ENCODE peak calls at places on chromosomes 6 and 20, in nine cellular contexts. W, C, F, N, B, T, P, V and R are unnamed samples.

GRCh38 chr6:80174931-80175572 is 68.6 kb downstream of the BCKDHB start:
- DNase-seq in C (no peak), P (peak), N (no peak), V (no peak), F (peak), B (no peak), T (no peak), W (no peak), R (no peak)

GRCh38 chr6:80331522-80331921 is 225.1 kb downstream of the BCKDHB start:
- DNase-seq in B (no peak), V (no peak), C (no peak), P (no peak), W (no peak), T (no peak), N (no peak), F (no peak), R (no peak)

GRCh38 chr20:61442075-61442670 is 190.1 kb downstream of the CDH4 start:
- DNase-seq in N (no peak), F (no peak), P (no peak), B (no peak), V (no peak), T (no peak), W (no peak), C (no peak), R (no peak)

GRCh38 chr6:144922120-144922722 is 637.1 kb downstream of the UTRN start:
- DNase-seq in P (no peak), F (peak), N (peak), V (no peak), W (no peak), C (no peak), T (no peak), B (no peak), R (no peak)

GRCh38 chr6:74273541-74273940 is 577.5 kb downstream of the CD109 start:
- DNase-seq in C (no peak), P (no peak), T (no peak), W (no peak), V (no peak), B (no peak), N (no peak), F (no peak), R (no peak)

GRCh38 chr6:3390698-3391097 is 66.2 kb downstream of the SLC22A23 start:
- DNase-seq in N (no peak), B (no peak), W (no peak), F (peak), P (no peak), V (no peak), C (no peak), T (no peak), R (no peak)

GRCh38 chr6:14072084-14072483 is 45.5 kb upstream of the CD83 start:
- DNase-seq in T (no peak), W (no peak), P (no peak), N (no peak), B (peak), C (no peak), F (no peak), V (no peak), R (no peak)

GRCh38 chr6:36075656-36076055 is 48.0 kb downstream of the MAPK14 start:
- DNase-seq in W (no peak), V (no peak), C (no peak), F (no peak), T (peak), P (no peak), B (no peak), N (no peak), R (no peak)

GRCh38 chr6:134063966-134064445 is 11.6 kb upstream of the SLC2A12 start:
- DNase-seq in W (peak), N (peak), F (peak), C (peak), V (peak), B (peak), P (peak), T (peak), R (no peak)

GRCh38 chr20:62501801-62502495 is 26.2 kb upstream of the GATA5 start:
- DNase-seq in B (peak), T (no peak), V (peak), N (peak), W (peak), F (peak), P (no peak), C (peak), R (peak)

GRCh38 chr20:37615507-37616425 is 78.1 kb upstream of the CTNNBL1 start:
- DNase-seq in V (no peak), B (no peak), T (peak), N (no peak), C (peak), F (peak), P (peak), W (peak), R (no peak)

GRCh38 chr20:62409935-62410741 is 3.1 kb upstream of the CABLES2 start:
- DNase-seq in T (peak), B (no peak), W (no peak), V (no peak), N (peak), P (peak), F (no peak), C (peak), R (no peak)

GRCh38 chr20:51134405-51134804 is 111.5 kb upstream of the KCNG1 start:
- DNase-seq in V (no peak), B (no peak), N (no peak), F (no peak), C (no peak), P (no peak), W (no peak), T (no peak), R (no peak)

GRCh38 chr6:56691201-56691595 is 48.5 kb upstream of the DST start:
- DNase-seq in C (no peak), P (no peak), V (no peak), N (peak), F (no peak), B (no peak), T (no peak), W (no peak), R (no peak)

GRCh38 chr20:32672315-32672981 is 1.3 kb downstream of the C20orf203 start:
- DNase-seq in C (peak), V (no peak), P (no peak), F (no peak), B (no peak), N (no peak), W (no peak), T (peak), R (no peak)

GRCh38 chr20:52127309-52127708 is 64.3 kb downstream of the ZFP64 start:
- DNase-seq in C (no peak), W (no peak), V (no peak), B (no peak), P (no peak), T (no peak), F (no peak), N (no peak), R (no peak)

GRCh38 chr20:63246490-63247284 is 7.6 kb downstream of the NKAIN4 start:
- DNase-seq in C (no peak), V (no peak), B (no peak), N (no peak), P (no peak), F (no peak), T (peak), W (no peak), R (no peak)

GRCh38 chr6:143018955-143019354 is 41.7 kb upstream of the AIG1 start:
- DNase-seq in C (no peak), W (no peak), B (no peak), N (no peak), V (no peak), T (no peak), P (no peak), F (no peak), R (no peak)

GRCh38 chr6:113449051-113449450 is 408.1 kb upstream of the MARCKS start:
- DNase-seq in T (no peak), B (no peak), C (no peak), N (no peak), V (no peak), W (no peak), P (no peak), F (peak), R (no peak)

GRCh38 chr6:169800116-169800667 is 48.8 kb downstream of the ERMARD start:
- DNase-seq in W (no peak), N (no peak), P (no peak), T (no peak), C (no peak), B (no peak), F (no peak), V (no peak), R (no peak)

GRCh38 chr20:23641936-23642751 is 4.4 kb upstream of the CST3 start:
- DNase-seq in V (no peak), C (no peak), F (peak), T (no peak), P (peak), N (peak), W (no peak), B (no peak), R (no peak)